ENCODE peak calls at places on chromosomes 1 and 21, in four cellular contexts. S is GM19239, K is ACHN, R is SK-N-MC. F is an unnamed sample.

GRCh38 chr1:67515324-67516080 is 85.3 kb upstream of the SERBP1 start:
- DNase-seq in R (no peak), S (no peak), K (no peak), F (no peak)

GRCh38 chr1:23742670-23743286 is 493 bp upstream of the ELOA start:
- DNase-seq in S (no peak), R (no peak), K (peak), F (peak)

GRCh38 chr1:175267716-175268416 is 75.3 kb upstream of the KIAA0040 start:
- DNase-seq in K (no peak), S (no peak), R (no peak), F (no peak)

GRCh38 chr1:60569189-60569588 is 495.6 kb upstream of the C1orf87 start:
- DNase-seq in K (no peak), R (no peak), S (no peak), F (no peak)

GRCh38 chr1:217534566-217534965 is 96.3 kb downstream of the GPATCH2 start:
- DNase-seq in R (no peak), S (no peak), K (no peak), F (no peak)

GRCh38 chr1:197362871-197363270 is 94.8 kb downstream of the CRB1 start:
- DNase-seq in S (no peak), K (no peak), R (no peak), F (no peak)

GRCh38 chr1:151841141-151841540 is 1.5 kb upstream of the C2CD4D start:
- DNase-seq in R (no peak), K (peak), S (no peak), F (no peak)

GRCh38 chr1:185581020-185581419 is 153.2 kb upstream of the HMCN1 start:
- DNase-seq in K (no peak), R (no peak), S (no peak), F (no peak)

GRCh38 chr1:25971044-25971881 is 26.6 kb downstream of the PAFAH2 start:
- DNase-seq in K (no peak), R (no peak), S (peak), F (no peak)

GRCh38 chr21:34949499-34949898 is 99.6 kb downstream of the RUNX1 start:
- DNase-seq in R (no peak), S (no peak), K (no peak), F (no peak)

GRCh38 chr1:205535866-205536758 is 31.6 kb downstream of the CDK18 start:
- DNase-seq in S (no peak), R (no peak), K (no peak), F (no peak)

GRCh38 chr21:42112857-42113256 is 41.7 kb downstream of the UMODL1 start:
- DNase-seq in S (no peak), K (no peak), R (no peak), F (peak)

GRCh38 chr1:113947388-113948107 is 18.4 kb downstream of the HIPK1 start:
- DNase-seq in K (no peak), S (no peak), R (no peak), F (no peak)

GRCh38 chr1:51575406-51576084 is 41.3 kb upstream of the OSBPL9 start:
- DNase-seq in K (no peak), S (no peak), R (peak), F (peak)

GRCh38 chr1:42165511-42166210 is 1.1 kb upstream of the GUCA2A start:
- DNase-seq in K (peak), R (no peak), S (no peak), F (no peak)

GRCh38 chr1:3658231-3658615 is 5.9 kb downstream of the TP73 start:
- DNase-seq in K (no peak), R (no peak), S (no peak), F (peak)

GRCh38 chr1:61395156-61395555 is 312.8 kb downstream of the NFIA start:
- DNase-seq in K (no peak), R (no peak), S (no peak), F (no peak)

GRCh38 chr21:29072873-29073221 is 601 bp downstream of the CCT8 start:
- DNase-seq in K (peak), S (no peak), R (no peak), F (peak)

F was measured in A673.